ENCODE peak calls at places on chromosomes 16 and 17, in seven cellular contexts. J, L, T, K, G, E and B are unnamed samples.
A peak's percentile ranks its signal among the peaks of the same experiment; 100 is the strongest.

GRCh38 chr16:65783709-65784474 is 582.6 kb upstream of the CDH5 start:
- DNase-seq in J (no peak), L (no peak), T (no peak), K (no peak), G (no peak), E (no peak), B (no peak)

GRCh38 chr17:2081564-2081963 is 26.7 kb downstream of the HIC1 start:
- DNase-seq in J (peak; percentile 80), L (no peak), T (no peak), K (no peak), G (no peak), E (no peak), B (no peak)

GRCh38 chr16:83338941-83339340 is 468.8 kb upstream of the HSBP1 start:
- DNase-seq in J (no peak), L (no peak), T (no peak), K (no peak), G (no peak), E (no peak), B (no peak)

GRCh38 chr16:3998793-3999478 is 117.3 kb downstream of the ADCY9 start:
- DNase-seq in J (no peak), L (no peak), T (peak; percentile 55), K (no peak), G (no peak), E (no peak), B (no peak)

GRCh38 chr16:19884611-19885455 is at the start of gene GPRC5B:
- DNase-seq in J (peak; percentile 30), L (peak; percentile 38), T (peak; percentile 31), K (peak; percentile 31), G (peak; percentile 31), E (peak; percentile 25), B (no peak)

GRCh38 chr17:72591500-72592241 is 470.9 kb downstream of the SOX9 start:
- DNase-seq in J (no peak), L (no peak), T (no peak), K (peak; percentile 9), G (no peak), E (no peak), B (no peak)

GRCh38 chr16:6111390-6111789 is 1013.8 kb upstream of the EEF2KMT start:
- DNase-seq in J (no peak), L (no peak), T (no peak), K (no peak), G (no peak), E (no peak), B (no peak)

GRCh38 chr16:22077700-22078313 is 14.5 kb upstream of the VWA3A start:
- DNase-seq in J (peak; percentile 60), L (peak; percentile 44), T (peak; percentile 5), K (peak; percentile 31), G (peak; percentile 61), E (peak; percentile 60), B (no peak)

GRCh38 chr16:85079785-85080602 is 32.3 kb downstream of the CIBAR2 start:
- DNase-seq in J (no peak), L (no peak), T (no peak), K (no peak), G (no peak), E (no peak), B (no peak)

GRCh38 chr16:69339289-69340094 is at the start of the genes COG8 and NIP7:
- DNase-seq in J (peak; percentile 95), L (peak; percentile 81), T (peak; percentile 97), K (peak; percentile 86), G (peak; percentile 84), E (peak; percentile 87), B (peak; percentile 92)

GRCh38 chr16:57622361-57623250 is 5.8 kb upstream of the ADGRG1 start:
- DNase-seq in J (no peak), L (no peak), T (no peak), K (no peak), G (no peak), E (no peak), B (no peak)

GRCh38 chr16:78770353-78771091 is 671.1 kb downstream of the WWOX start:
- DNase-seq in J (peak; percentile 57), L (peak; percentile 60), T (peak; percentile 11), K (no peak), G (peak; percentile 67), E (peak; percentile 79), B (no peak)

GRCh38 chr16:84183911-84184310 is 2.9 kb downstream of the TAF1C start:
- DNase-seq in J (no peak), L (no peak), T (no peak), K (no peak), G (no peak), E (no peak), B (no peak)

GRCh38 chr17:80682372-80682771 is 137.7 kb downstream of the RPTOR start:
- DNase-seq in J (no peak), L (no peak), T (no peak), K (no peak), G (no peak), E (no peak), B (no peak)

GRCh38 chr17:33647976-33648375 is 354.9 kb upstream of the ASIC2 start:
- DNase-seq in J (peak; percentile 22), L (no peak), T (no peak), K (no peak), G (no peak), E (no peak), B (no peak)

GRCh38 chr17:34393401-34393800 is 30.4 kb upstream of the CCL1 start:
- DNase-seq in J (no peak), L (no peak), T (peak; percentile 77), K (peak; percentile 89), G (no peak), E (no peak), B (no peak)

GRCh38 chr16:30458561-30459394 is 13.1 kb upstream of the SEPHS2 start:
- DNase-seq in J (no peak), L (no peak), T (no peak), K (no peak), G (peak; percentile 64), E (peak; percentile 51), B (peak; percentile 97)

GRCh38 chr16:72952404-72953301 is 95.3 kb downstream of the ZFHX3 start:
- DNase-seq in J (peak; percentile 88), L (no peak), T (no peak), K (no peak), G (no peak), E (no peak), B (no peak)

GRCh38 chr17:5762191-5762590 is 177.9 kb upstream of the NLRP1 start:
- DNase-seq in J (no peak), L (no peak), T (no peak), K (no peak), G (no peak), E (no peak), B (no peak)